ENCODE peak calls at places on chromosomes 16 and 17, in nine cellular contexts. Q is EL; V is ovary; U is ACHN; K is stimulated activated CD4-positive, alpha-beta T cell treated with anti-CD3 and anti-CD28 coated beads, Interleukin-4, amount 100 ng/mL, for 24 hours; X is AG09319; R is PC-9; L is NCI-H1105; T is naive thymus-derived CD8-positive, alpha-beta T cell. Y is an unnamed sample.

GRCh38 chr17:36600936-36601302 is 464 bp upstream of the MRM1 start:
- DNase-seq in Q (no peak), V (peak; percentile 22), U (peak; percentile 18), K (peak; percentile 26), X (no peak), R (no peak), L (no peak), T (no peak), Y (no peak)

GRCh38 chr17:49556183-49556943 is 19.3 kb upstream of the NXPH3 start:
- DNase-seq in Q (peak; percentile 74), V (peak; percentile 70), U (peak; percentile 70), K (peak; percentile 86), X (no peak), R (peak; percentile 83), L (peak; percentile 61), T (peak; percentile 88), Y (peak; percentile 94)

GRCh38 chr17:46167826-46168569 is 25.2 kb downstream of the KANSL1 start:
- DNase-seq in Q (peak; percentile 88), V (no peak), U (no peak), K (no peak), X (no peak), R (no peak), L (no peak), T (no peak), Y (no peak)

GRCh38 chr17:17445925-17446665 is 30.7 kb upstream of the MED9 start:
- DNase-seq in Q (peak; percentile 97), V (no peak), U (peak; percentile 88), K (no peak), X (peak; percentile 86), R (peak; percentile 86), L (no peak), T (no peak), Y (no peak)

GRCh38 chr17:79017546-79017945 is 6.4 kb upstream of the C1QTNF1 start:
- DNase-seq in Q (no peak), V (no peak), U (no peak), K (no peak), X (no peak), R (peak; percentile 56), L (no peak), T (no peak), Y (no peak)

GRCh38 chr17:50879086-50879485 is 12.9 kb upstream of the TOB1 start:
- DNase-seq in Q (no peak), V (no peak), U (no peak), K (no peak), X (no peak), R (no peak), L (no peak), T (no peak), Y (no peak)

GRCh38 chr17:74358696-74359095 is 3.0 kb downstream of the BTBD17 start:
- DNase-seq in Q (no peak), V (no peak), U (no peak), K (no peak), X (no peak), R (no peak), L (no peak), T (no peak), Y (no peak)

GRCh38 chr16:84486126-84486525 is 18.3 kb downstream of the MEAK7 start:
- DNase-seq in Q (no peak), V (peak; percentile 16), U (no peak), K (no peak), X (no peak), R (no peak), L (no peak), T (no peak), Y (no peak)

GRCh38 chr16:89261691-89262563 is 44.4 kb downstream of the ZNF778 start:
- DNase-seq in Q (peak; percentile 24), V (peak; percentile 53), U (peak; percentile 30), K (no peak), X (no peak), R (no peak), L (no peak), T (no peak), Y (no peak)

GRCh38 chr17:83012873-83013778 is 66.3 kb upstream of the METRNL start:
- DNase-seq in Q (peak; percentile 91), V (no peak), U (no peak), K (no peak), X (peak; percentile 28), R (no peak), L (no peak), T (no peak), Y (no peak)

GRCh38 chr17:14396542-14396941 is 95.7 kb downstream of the HS3ST3B1 start:
- DNase-seq in Q (peak; percentile 6), V (no peak), U (no peak), K (no peak), X (no peak), R (no peak), L (no peak), T (no peak), Y (no peak)

GRCh38 chr17:39174907-39175694 is 9.1 kb upstream of the ARL5C start:
- DNase-seq in Q (peak; percentile 67), V (peak; percentile 75), U (peak; percentile 61), K (peak; percentile 81), X (no peak), R (peak; percentile 53), L (peak; percentile 55), T (peak; percentile 80), Y (peak; percentile 93)

GRCh38 chr16:50878966-50879615 is 137.2 kb downstream of the CYLD start:
- DNase-seq in Q (no peak), V (no peak), U (no peak), K (no peak), X (no peak), R (no peak), L (no peak), T (no peak), Y (no peak)

GRCh38 chr16:17312100-17312732 is 158.5 kb downstream of the XYLT1 start:
- DNase-seq in Q (no peak), V (no peak), U (no peak), K (no peak), X (no peak), R (peak; percentile 53), L (no peak), T (no peak), Y (no peak)